ENCODE peak calls at places on chromosomes 2 and 18, in four cellular contexts. J is esophagus muscularis mucosa, D is transverse colon, B is SK-N-SH. T is an unnamed sample.

GRCh38 chr18:35703043-35703688 is 121.6 kb downstream of the GALNT1 start:
- DNase-seq in J (no peak), B (no peak), D (no peak), T (no peak)

GRCh38 chr18:49747876-49748275 is 65.5 kb downstream of the ACAA2 start:
- DNase-seq in J (no peak), B (no peak), D (no peak), T (no peak)

GRCh38 chr2:48450256-48450655 is 79.7 kb upstream of the STON1 start:
- DNase-seq in B (no peak), D (no peak), J (no peak), T (no peak)

GRCh38 chr18:45370190-45371010 is 244.9 kb upstream of the SLC14A2 start:
- DNase-seq in D (no peak), J (no peak), B (no peak), T (no peak)

GRCh38 chr2:179376881-179377280 is 112.2 kb upstream of the SESTD1 start:
- DNase-seq in D (no peak), B (no peak), J (no peak), T (no peak)

GRCh38 chr2:127006962-127007361 is 100.0 kb downstream of the BIN1 start:
- DNase-seq in B (no peak), J (no peak), D (no peak), T (no peak)

GRCh38 chr2:39433586-39434195 is 3.4 kb downstream of the MAP4K3 start:
- DNase-seq in D (no peak), J (no peak), B (no peak), T (no peak)

GRCh38 chr2:86541282-86541681 is 22.0 kb downstream of the CHMP3 start:
- DNase-seq in J (no peak), D (no peak), B (no peak), T (no peak)

GRCh38 chr18:78303519-78303918 is 676.1 kb upstream of the SALL3 start:
- DNase-seq in J (peak), B (no peak), D (no peak), T (no peak)

GRCh38 chr2:48412409-48413259 is 117.3 kb upstream of the STON1 start:
- DNase-seq in B (no peak), D (no peak), J (no peak), T (no peak)

GRCh38 chr2:60499651-60500300 is 53.7 kb downstream of the BCL11A start:
- DNase-seq in J (no peak), D (no peak), B (no peak), T (no peak)

GRCh38 chr2:173676647-173677046 is 288.5 kb downstream of the SP3 start:
- DNase-seq in D (no peak), J (no peak), B (no peak), T (no peak)

GRCh38 chr2:212905640-212906201 is 245.7 kb downstream of the IKZF2 start:
- DNase-seq in B (no peak), J (no peak), D (peak), T (no peak)

GRCh38 chr2:190781604-190782198 is 98.9 kb upstream of the GLS start:
- DNase-seq in D (peak), B (peak), J (no peak), T (no peak)

GRCh38 chr2:9097239-9097638 is 93.8 kb upstream of the MBOAT2 start:
- DNase-seq in J (no peak), D (no peak), B (peak), T (no peak)

GRCh38 chr18:48757906-48758305 is 192.9 kb downstream of the SMAD7 start:
- DNase-seq in D (no peak), J (no peak), B (no peak), T (no peak)

GRCh38 chr2:12397861-12398260 is 318.9 kb upstream of the TRIB2 start:
- DNase-seq in D (no peak), J (no peak), B (no peak), T (no peak)

GRCh38 chr2:181780159-181781081 is 100.1 kb upstream of the NEUROD1 start:
- DNase-seq in D (peak), B (no peak), J (no peak), T (no peak)

GRCh38 chr2:102291221-102292075 is 19.9 kb upstream of the IL1RL1 start:
- DNase-seq in B (no peak), J (no peak), D (no peak), T (no peak)

GRCh38 chr2:203822240-203822639 is 45.3 kb upstream of the CTLA4 start:
- DNase-seq in D (no peak), B (no peak), J (peak), T (no peak)

GRCh38 chr2:136314240-136314639 is 196.3 kb upstream of the CXCR4 start:
- DNase-seq in D (no peak), B (no peak), J (no peak), T (no peak)

GRCh38 chr2:224775638-224776037 is 59.5 kb upstream of the CCDC195 start:
- DNase-seq in J (no peak), D (no peak), B (no peak), T (no peak)

GRCh38 chr2:101002562-101003277 is 631 bp downstream of the RPL31 start:
- DNase-seq in D (peak), J (no peak), B (peak), T (no peak)

GRCh38 chr2:218961651-218962570 is 2.4 kb downstream of the CDK5R2 start:
- DNase-seq in B (peak), D (no peak), J (no peak), T (no peak)

GRCh38 chr2:20990446-20990988 is 53.4 kb downstream of the APOB start:
- DNase-seq in J (no peak), B (peak), D (no peak), T (no peak)
- H3K27ac ChIP-seq in J (no peak), B (no peak), D (no peak), T (peak)

DNA sequence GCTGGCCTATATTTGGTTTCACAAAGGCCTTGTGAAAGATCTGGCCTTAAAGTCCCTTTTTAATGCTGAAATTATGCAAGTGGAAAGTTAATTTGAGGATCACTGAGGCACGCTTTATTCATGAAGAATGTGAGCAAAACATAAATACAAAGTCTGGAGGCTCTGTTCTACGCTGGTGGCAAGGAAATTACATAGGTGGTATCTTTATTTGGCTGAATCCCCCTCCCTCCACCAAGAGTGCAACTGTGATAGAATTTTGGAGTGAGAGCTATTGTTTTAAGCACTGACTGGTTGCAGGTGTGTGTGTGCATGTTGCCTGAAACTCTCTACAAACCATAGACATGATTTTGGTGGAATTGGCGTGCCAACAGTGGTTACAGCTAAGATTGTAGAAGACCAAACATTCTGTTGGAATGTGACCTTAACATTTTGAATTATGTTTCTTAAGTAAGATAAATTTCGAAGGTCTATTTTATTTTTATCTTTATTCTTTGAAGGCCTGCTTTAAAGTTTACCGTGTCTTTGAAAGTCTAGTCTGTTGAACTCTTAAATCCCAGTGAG is 114.3 kb downstream of the SPTBN1 start:
- DNase-seq in D (no peak), J (no peak), B (no peak), T (no peak)
- TF ChIP-seq POLR2AphosphoS5 in D (no peak), J (no peak), B (no peak), T (no peak)

GRCh38 chr2:221704442-221704841 is 132.3 kb upstream of the EPHA4 start:
- DNase-seq in B (no peak), J (no peak), D (no peak), T (no peak)
- H3K27ac ChIP-seq in B (no peak), J (no peak), D (no peak), T (no peak)

GRCh38 chr2:157900203-157900602 is 24.1 kb upstream of the ACVR1 start:
- DNase-seq in B (no peak), J (no peak), D (no peak), T (no peak)

GRCh38 chr2:157900684-157901083 is 24.6 kb upstream of the ACVR1 start:
- DNase-seq in D (no peak), B (no peak), J (no peak), T (no peak)

GRCh38 chr2:157897106-157897971 is 21.2 kb upstream of the ACVR1 start:
- DNase-seq in D (no peak), B (no peak), J (no peak), T (no peak)

GRCh38 chr2:157899125-157899839 is 23.2 kb upstream of the ACVR1 start:
- DNase-seq in J (no peak), B (no peak), D (no peak), T (no peak)

DNA sequence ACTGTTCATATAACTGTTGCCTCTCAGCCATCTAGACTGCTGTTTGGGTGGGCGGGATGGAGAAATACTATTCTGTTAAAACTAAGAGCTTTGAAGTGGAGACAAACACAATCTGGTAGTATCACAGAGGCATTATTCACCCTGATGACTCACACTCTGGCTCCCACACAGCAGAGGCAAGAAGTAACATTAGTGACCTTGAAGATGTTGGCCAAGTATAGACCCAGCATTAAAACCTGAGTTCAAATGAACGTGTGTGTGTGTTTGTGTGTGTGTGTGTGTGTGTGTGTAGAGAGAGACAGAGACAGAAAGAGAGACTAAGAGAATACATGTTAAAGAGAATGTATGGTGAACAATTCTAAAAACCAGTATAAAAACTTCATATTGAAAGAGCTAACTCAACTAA is 22.5 kb upstream of the ACVR1 start:
- DNase-seq in J (no peak), D (no peak), B (no peak), T (no peak)
- TF ChIP-seq POLR2AphosphoS5 in J (no peak), D (no peak), B (no peak), T (no peak)

DNA sequence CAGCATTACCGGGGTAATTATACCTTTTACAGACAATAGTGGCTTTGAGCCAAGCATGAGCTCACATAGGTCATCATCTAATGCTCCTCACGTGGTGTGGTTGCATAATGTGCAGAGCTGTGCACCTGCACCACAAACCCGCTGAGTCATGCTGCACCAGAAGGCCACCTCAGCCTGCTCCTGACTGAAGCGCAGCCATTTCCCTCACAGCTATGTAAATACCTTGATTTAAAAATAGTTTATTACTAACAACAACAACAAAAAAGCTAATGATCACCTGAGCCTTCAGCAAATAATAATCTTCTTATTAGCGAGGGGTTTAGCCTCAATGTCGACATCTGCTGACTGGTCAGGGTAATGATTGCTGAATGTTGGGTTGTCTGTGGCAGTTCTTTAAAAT is 238.8 kb downstream of the MBD5 start:
- DNase-seq in J (no peak), D (no peak), B (no peak), T (no peak)
- H3K27ac ChIP-seq in J (no peak), D (no peak), B (no peak), T (no peak)

DNA sequence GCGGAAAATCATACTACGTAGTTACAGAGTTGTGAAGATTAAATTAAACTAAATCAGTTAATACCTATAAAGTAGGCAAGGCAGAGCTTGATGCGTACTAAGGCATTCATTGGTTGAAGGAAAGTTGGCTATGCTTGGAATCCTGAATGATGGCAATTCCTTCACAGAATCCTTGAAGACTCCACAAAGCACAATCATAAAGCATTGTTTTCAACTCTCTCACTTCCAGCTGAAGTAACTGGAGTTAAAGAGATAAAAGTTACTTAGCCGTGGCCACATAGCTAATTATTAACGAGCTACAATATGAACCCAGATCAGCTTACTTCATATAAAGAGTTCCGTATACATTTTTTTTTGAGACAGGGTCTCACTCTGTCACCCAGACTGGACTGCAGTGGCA is 483.9 kb upstream of the DDX18 start:
- DNase-seq in J (no peak), D (no peak), B (no peak), T (no peak)
- TF ChIP-seq POLR2AphosphoS5 in J (no peak), D (no peak), B (no peak), T (no peak)

GRCh38 chr2:231540017-231540416 is 9.8 kb upstream of the NMUR1 start:
- DNase-seq in B (no peak), J (no peak), D (no peak), T (no peak)

GRCh38 chr2:231546014-231546413 is 15.8 kb upstream of the NMUR1 start:
- DNase-seq in J (no peak), D (no peak), B (no peak), T (no peak)

GRCh38 chr2:231545105-231545902 is 15.1 kb upstream of the NMUR1 start:
- DNase-seq in B (no peak), D (peak), J (no peak), T (no peak)

GRCh38 chr2:231547315-231548110 is 17.3 kb upstream of the NMUR1 start:
- DNase-seq in B (no peak), J (no peak), D (no peak), T (no peak)

DNA sequence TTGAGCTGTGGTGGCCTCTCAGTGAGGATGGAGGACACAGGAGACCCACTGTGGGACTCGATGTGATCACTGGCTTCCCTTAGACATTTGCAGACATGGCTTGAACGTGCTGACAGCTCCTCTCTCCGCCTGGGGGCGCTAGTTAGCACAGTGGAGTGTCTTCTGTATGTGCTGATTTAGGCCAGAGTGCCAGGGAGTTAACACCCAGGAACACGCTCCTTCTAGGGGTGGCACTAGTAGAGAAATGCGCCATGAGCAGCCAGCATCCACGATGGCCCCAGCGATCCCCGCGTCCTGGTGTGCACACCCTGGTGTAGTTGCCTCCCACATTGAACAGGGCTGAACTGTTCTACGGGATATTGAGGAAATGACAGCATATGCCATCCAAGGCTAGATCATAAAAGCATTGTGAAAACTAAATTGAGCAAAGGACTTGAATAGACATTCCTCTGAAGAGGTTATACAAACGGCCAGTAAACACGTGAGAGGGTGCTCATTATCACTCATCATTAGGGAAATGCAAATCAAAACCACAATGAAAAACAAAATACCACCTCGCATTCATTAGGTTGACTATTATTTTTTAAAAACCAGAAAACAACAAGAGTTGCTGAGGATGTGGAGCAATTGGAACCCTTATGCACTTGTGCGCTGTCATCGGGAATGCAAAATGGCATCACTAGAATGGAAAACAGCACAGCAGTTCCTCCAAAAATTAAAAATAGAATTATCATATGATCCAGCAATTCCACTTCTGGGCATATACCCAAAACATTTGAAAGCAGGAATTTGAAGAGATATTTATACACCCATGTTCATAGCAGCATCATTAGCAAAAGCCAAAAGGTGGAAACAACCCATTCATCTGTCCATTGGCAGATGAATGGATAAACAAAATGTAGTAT is 11.6 kb upstream of the NMUR1 start:
- DNase-seq in B (no peak), J (no peak), D (no peak), T (no peak)
- H3K27ac ChIP-seq in B (no peak), J (peak), D (no peak), T (no peak)

GRCh38 chr2:72153924-72154323 is 6.3 kb upstream of the CYP26B1 start:
- DNase-seq in B (no peak), J (peak), D (no peak), T (peak)

GRCh38 chr2:72154386-72154785 is 6.7 kb upstream of the CYP26B1 start:
- DNase-seq in J (peak), D (no peak), B (no peak), T (peak)

GRCh38 chr2:72156872-72157271 is 9.2 kb upstream of the CYP26B1 start:
- DNase-seq in D (no peak), J (peak), B (no peak), T (peak)

GRCh38 chr2:72155737-72156136 is 8.1 kb upstream of the CYP26B1 start:
- DNase-seq in B (no peak), J (peak), D (no peak), T (peak)

GRCh38 chr2:72155151-72155550 is 7.5 kb upstream of the CYP26B1 start:
- DNase-seq in D (no peak), B (no peak), J (peak), T (peak)
- TF ChIP-seq POLR2AphosphoS5 in D (no peak), B (no peak), J (no peak), T (no peak)